ENCODE peak calls at places on chromosomes 1 and 21, in five cellular contexts. F is HFFc6, D is tibial nerve, L is colonic mucosa, Z is fibroblast of lung. W is an unnamed sample.

GRCh38 chr1:212606734-212607205 is 1.8 kb upstream of the ATF3 start:
- DNase-seq in F (no peak), D (peak; percentile 21), L (peak; percentile 87), Z (no peak), W (peak; percentile 58)

GRCh38 chr1:8864713-8865397 is 13.6 kb downstream of the ENO1 start:
- DNase-seq in F (no peak), D (no peak), L (no peak), Z (no peak), W (no peak)

GRCh38 chr1:8011923-8012858 is 13.9 kb downstream of the ERRFI1 start:
- DNase-seq in F (no peak), D (no peak), L (no peak), Z (peak; percentile 12), W (no peak)

GRCh38 chr1:94602312-94602711 is 60.8 kb upstream of the F3 start:
- DNase-seq in F (peak; percentile 24), D (no peak), L (peak; percentile 57), Z (peak; percentile 85), W (peak; percentile 39)

GRCh38 chr1:28449904-28450303 is 55.9 kb upstream of the RCC1 start:
- DNase-seq in F (no peak), D (no peak), L (no peak), Z (no peak), W (no peak)

GRCh38 chr1:53343831-53344668 is 16.2 kb upstream of the LRP8 start:
- DNase-seq in F (peak; percentile 19), D (no peak), L (peak; percentile 9), Z (no peak), W (no peak)

GRCh38 chr1:42081475-42081874 is 71.7 kb upstream of the GUCA2B start:
- DNase-seq in F (no peak), D (no peak), L (peak; percentile 65), Z (no peak), W (peak; percentile 42)

GRCh38 chr21:30463713-30464112 is 16.5 kb downstream of the KRTAP19-1 start:
- DNase-seq in F (no peak), D (no peak), L (no peak), Z (no peak), W (no peak)

GRCh38 chr1:167401260-167401873 is 117.0 kb downstream of the CD247 start:
- DNase-seq in F (peak; percentile 41), D (no peak), L (peak; percentile 61), Z (peak; percentile 61), W (peak; percentile 73)

GRCh38 chr1:16009030-16009460 is 5.0 kb downstream of the SRARP start:
- DNase-seq in F (peak; percentile 55), D (peak; percentile 68), L (peak; percentile 82), Z (peak; percentile 70), W (peak; percentile 79)

GRCh38 chr1:234154320-234155251 is 218.7 kb upstream of the COA6 start:
- DNase-seq in F (peak; percentile 71), D (no peak), L (no peak), Z (peak; percentile 73), W (peak; percentile 47)

GRCh38 chr21:43300496-43301423 is 126.2 kb downstream of the SIK1 start:
- DNase-seq in F (no peak), D (peak; percentile 47), L (no peak), Z (no peak), W (no peak)

GRCh38 chr1:87399701-87400100 is 71.0 kb downstream of the LMO4 start:
- DNase-seq in F (no peak), D (no peak), L (peak; percentile 49), Z (no peak), W (peak; percentile 37)

GRCh38 chr1:159141584-159142518 is 29.6 kb upstream of the CADM3 start:
- DNase-seq in F (peak; percentile 66), D (no peak), L (no peak), Z (peak; percentile 49), W (no peak)

GRCh38 chr1:230137328-230137815 is 70.3 kb downstream of the GALNT2 start:
- DNase-seq in F (no peak), D (no peak), L (no peak), Z (no peak), W (no peak)

GRCh38 chr1:30810416-30811105 is 53.0 kb upstream of the LAPTM5 start:
- DNase-seq in F (no peak), D (no peak), L (no peak), Z (no peak), W (no peak)

GRCh38 chr1:64231153-64231552 is 27.7 kb downstream of the UBE2U start:
- DNase-seq in F (no peak), D (no peak), L (no peak), Z (no peak), W (no peak)

GRCh38 chr1:40979241-40980067 is at the start of gene CTPS1:
- DNase-seq in F (peak; percentile 90), D (peak; percentile 92), L (peak; percentile 96), Z (peak; percentile 92), W (peak; percentile 96)

GRCh38 chr1:186574951-186575747 is 105.1 kb downstream of the PTGS2 start:
- DNase-seq in F (peak; percentile 74), D (no peak), L (no peak), Z (no peak), W (peak; percentile 31)

GRCh38 chr1:107919953-107920352 is 45.0 kb downstream of the VAV3 start:
- DNase-seq in F (no peak), D (no peak), L (no peak), Z (no peak), W (no peak)

GRCh38 chr1:236502579-236502971 is 21.2 kb upstream of the LGALS8 start:
- DNase-seq in F (peak; percentile 6), D (no peak), L (no peak), Z (no peak), W (no peak)

GRCh38 chr21:43866659-43867331 is 1.8 kb downstream of the AGPAT3 start:
- DNase-seq in F (no peak), D (no peak), L (peak; percentile 87), Z (no peak), W (peak; percentile 50)

GRCh38 chr1:46043491-46044017 is 88.9 kb downstream of the PIK3R3 start:
- DNase-seq in F (no peak), D (no peak), L (no peak), Z (no peak), W (no peak)

GRCh38 chr1:27972141-27972540 is 12.4 kb downstream of the XKR8 start:
- DNase-seq in F (no peak), D (no peak), L (no peak), Z (no peak), W (no peak)

GRCh38 chr1:164660415-164661174 is 101.6 kb downstream of the PBX1 start:
- DNase-seq in F (peak; percentile 62), D (no peak), L (no peak), Z (peak; percentile 33), W (peak; percentile 49)

GRCh38 chr1:60367522-60367921 is 294.0 kb upstream of the C1orf87 start:
- DNase-seq in F (no peak), D (no peak), L (no peak), Z (no peak), W (no peak)

GRCh38 chr1:183543619-183544204 is 46.5 kb downstream of the NCF2 start:
- DNase-seq in F (peak; percentile 68), D (no peak), L (peak; percentile 27), Z (peak; percentile 81), W (peak; percentile 52)

GRCh38 chr21:44510508-44511218 is 29.3 kb downstream of the KRTAP10-1 start:
- DNase-seq in F (no peak), D (no peak), L (peak; percentile 70), Z (peak; percentile 17), W (peak; percentile 82)

DNA sequence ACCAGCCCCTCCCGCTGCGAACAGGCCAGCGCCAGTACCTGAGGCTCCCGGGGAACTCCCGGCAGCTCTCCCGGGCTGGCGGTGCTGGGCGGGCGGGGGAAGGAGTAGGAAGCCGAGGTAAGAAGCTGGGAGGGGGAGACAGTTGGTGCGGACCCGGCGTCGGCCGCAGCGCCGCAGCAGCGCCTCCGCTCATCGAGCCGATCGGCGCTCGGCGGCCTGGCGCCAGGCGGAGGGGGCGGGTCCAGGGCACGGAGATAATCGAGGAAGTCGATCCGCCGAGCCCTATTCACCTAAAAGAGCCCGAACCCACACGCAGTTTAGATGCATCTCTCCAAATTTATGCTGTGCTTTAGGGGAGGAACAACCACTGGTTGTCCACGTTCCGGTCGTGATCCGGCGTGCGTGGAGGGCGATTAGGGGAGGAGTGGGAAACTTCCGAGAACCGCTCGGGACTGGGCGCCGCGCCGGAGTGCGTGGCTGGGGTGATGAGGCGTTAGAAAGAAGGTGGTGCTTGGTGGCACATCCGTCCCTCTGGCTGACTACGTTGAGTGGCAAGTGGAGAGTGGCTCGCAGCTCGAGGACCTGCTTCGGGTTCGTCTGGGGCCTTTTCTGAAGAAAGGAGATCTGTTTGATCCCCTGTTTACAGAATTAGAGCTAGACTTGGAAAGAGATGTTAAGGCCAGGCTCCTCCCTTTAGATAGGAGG is at the start of gene VAMP4:
- DNase-seq in F (peak; percentile 74), D (peak; percentile 82), L (peak; percentile 90), Z (peak; percentile 80), W (peak; percentile 89)
- TF ChIP-seq CTCF in F (no peak), D (no peak), L (no peak), Z (no peak), W (no peak)

GRCh38 chr21:26842976-26843911 is 2.0 kb downstream of the ADAMTS1 start:
- DNase-seq in F (peak; percentile 96), D (peak; percentile 93), L (peak; percentile 91), Z (peak; percentile 97), W (peak; percentile 82)

GRCh38 chr21:26842300-26842699 is 2.9 kb downstream of the ADAMTS1 start:
- DNase-seq in F (peak; percentile 65), D (no peak), L (no peak), Z (peak; percentile 61), W (no peak)

GRCh38 chr21:26843912-26844257 is 1.3 kb downstream of the ADAMTS1 start:
- DNase-seq in F (peak; percentile 76), D (no peak), L (no peak), Z (peak; percentile 62), W (no peak)

GRCh38 chr21:26840206-26840605 is 5.0 kb downstream of the ADAMTS1 start:
- DNase-seq in F (no peak), D (no peak), L (no peak), Z (peak; percentile 9), W (no peak)

DNA sequence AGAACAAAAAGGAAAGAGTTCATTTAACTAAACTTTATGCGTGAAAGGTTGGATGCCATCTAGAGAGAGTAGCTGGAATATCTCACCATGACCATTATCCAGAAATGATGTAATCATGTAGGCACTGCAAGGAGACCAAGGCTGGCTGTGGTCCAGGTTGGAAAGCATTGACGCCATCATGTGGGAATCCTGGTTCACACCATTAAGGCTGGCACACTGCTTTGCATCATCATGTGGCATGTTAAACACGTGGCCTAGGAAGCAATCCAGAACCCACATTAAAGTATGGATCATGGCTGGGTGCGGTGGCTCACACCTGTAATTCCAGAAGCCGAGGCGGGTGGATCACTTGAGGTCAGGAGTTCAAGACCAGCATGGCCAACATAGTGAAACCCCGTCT is 4.3 kb downstream of the ADAMTS1 start:
- DNase-seq in F (peak; percentile 82), D (peak; percentile 30), L (no peak), Z (peak; percentile 86), W (peak; percentile 17)
- TF ChIP-seq CTCF in F (peak; percentile 46), D (no peak), L (no peak), Z (no peak), W (no peak)

GRCh38 chr1:179877586-179878265 is at the start of gene TOR1AIP2:
- DNase-seq in F (peak; percentile 79), D (peak; percentile 84), L (peak; percentile 94), Z (peak; percentile 76), W (peak; percentile 92)
- TF ChIP-seq CTCF in F (no peak), D (no peak), L (no peak), Z (no peak), W (no peak)

DNA sequence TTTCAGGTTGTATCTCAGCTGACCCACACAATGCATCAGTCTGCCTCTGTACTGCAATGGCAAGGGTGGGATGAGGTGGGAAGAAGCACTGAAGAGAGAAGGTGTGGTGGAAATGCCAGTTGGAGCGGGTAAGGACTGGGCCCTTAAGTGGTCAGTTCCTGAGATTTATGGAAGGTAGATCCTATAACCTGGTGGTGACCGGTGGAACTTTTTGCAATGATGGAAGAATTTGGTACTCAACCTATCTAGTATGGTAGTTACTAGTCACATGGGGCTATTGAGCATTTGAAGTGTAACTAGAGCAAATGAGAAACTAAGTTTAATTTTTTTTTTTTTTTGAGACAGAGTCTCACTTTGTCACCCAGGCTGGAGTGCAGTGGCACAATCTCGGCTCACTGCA is 8.2 kb upstream of the HPCAL4 start:
- DNase-seq in F (no peak), D (no peak), L (no peak), Z (no peak), W (no peak)
- TF ChIP-seq CTCF in F (peak; percentile 51), D (no peak), L (no peak), Z (no peak), W (peak; percentile 10)